ENCODE peak calls at places on chromosomes 11 and 22, in ten cellular contexts. One of them, this sample, is unnamed.

GRCh38 chr11:17599460-17599925 is 52.4 kb downstream of the OTOG start:
- DNase-seq in substantia nigra: no peak
- DNase-seq in IMR-90: no peak
- DNase-seq in right cardiac atrium: no peak
- DNase-seq in epithelial cell of prostate: no peak
- DNase-seq in tibial artery: no peak
- DNase-seq in PC-3: no peak
- DNase-seq in psoas muscle: no peak
- DNase-seq in CD4-positive, alpha-beta T cell: no peak
- DNase-seq in CD8-positive, alpha-beta memory T cell: no peak
- DNase-seq in this sample: no peak

GRCh38 chr11:71580057-71581003 is 2.3 kb downstream of the KRTAP5-11 start:
- DNase-seq in substantia nigra: peak
- DNase-seq in IMR-90: peak
- DNase-seq in right cardiac atrium: no peak
- DNase-seq in epithelial cell of prostate: no peak
- DNase-seq in tibial artery: no peak
- DNase-seq in PC-3: peak
- DNase-seq in psoas muscle: no peak
- DNase-seq in CD4-positive, alpha-beta T cell: no peak
- DNase-seq in CD8-positive, alpha-beta memory T cell: no peak
- DNase-seq in this sample: peak

GRCh38 chr22:29580200-29580810 is 608 bp downstream of the NIPSNAP1 start:
- DNase-seq in substantia nigra: no peak
- DNase-seq in IMR-90: no peak
- DNase-seq in right cardiac atrium: no peak
- DNase-seq in epithelial cell of prostate: no peak
- DNase-seq in tibial artery: no peak
- DNase-seq in PC-3: no peak
- DNase-seq in psoas muscle: no peak
- DNase-seq in CD4-positive, alpha-beta T cell: no peak
- DNase-seq in CD8-positive, alpha-beta memory T cell: no peak
- DNase-seq in this sample: no peak

GRCh38 chr11:93532285-93532789 is 10.9 kb downstream of the SMCO4 start:
- DNase-seq in substantia nigra: no peak
- DNase-seq in IMR-90: peak
- DNase-seq in right cardiac atrium: no peak
- DNase-seq in epithelial cell of prostate: no peak
- DNase-seq in tibial artery: no peak
- DNase-seq in PC-3: no peak
- DNase-seq in psoas muscle: no peak
- DNase-seq in CD4-positive, alpha-beta T cell: no peak
- DNase-seq in CD8-positive, alpha-beta memory T cell: no peak
- DNase-seq in this sample: no peak

GRCh38 chr11:45209480-45209879 is 63.0 kb downstream of the PRDM11 start:
- DNase-seq in substantia nigra: no peak
- DNase-seq in IMR-90: no peak
- DNase-seq in right cardiac atrium: no peak
- DNase-seq in epithelial cell of prostate: no peak
- DNase-seq in tibial artery: no peak
- DNase-seq in PC-3: no peak
- DNase-seq in psoas muscle: no peak
- DNase-seq in CD4-positive, alpha-beta T cell: no peak
- DNase-seq in CD8-positive, alpha-beta memory T cell: no peak
- DNase-seq in this sample: no peak

GRCh38 chr11:40370821-40371616 is 1088.4 kb downstream of the LRRC4C start:
- DNase-seq in substantia nigra: no peak
- DNase-seq in IMR-90: no peak
- DNase-seq in right cardiac atrium: no peak
- DNase-seq in epithelial cell of prostate: no peak
- DNase-seq in tibial artery: no peak
- DNase-seq in PC-3: no peak
- DNase-seq in psoas muscle: no peak
- DNase-seq in CD4-positive, alpha-beta T cell: no peak
- DNase-seq in CD8-positive, alpha-beta memory T cell: no peak
- DNase-seq in this sample: no peak

GRCh38 chr11:22076215-22076930 is 116.5 kb upstream of the ANO5 start:
- DNase-seq in substantia nigra: no peak
- DNase-seq in IMR-90: no peak
- DNase-seq in right cardiac atrium: no peak
- DNase-seq in epithelial cell of prostate: no peak
- DNase-seq in tibial artery: no peak
- DNase-seq in PC-3: no peak
- DNase-seq in psoas muscle: no peak
- DNase-seq in CD4-positive, alpha-beta T cell: no peak
- DNase-seq in CD8-positive, alpha-beta memory T cell: no peak
- DNase-seq in this sample: no peak

GRCh38 chr11:3010521-3011275 is 18.6 kb upstream of the NAP1L4 start:
- DNase-seq in substantia nigra: no peak
- DNase-seq in IMR-90: no peak
- DNase-seq in right cardiac atrium: no peak
- DNase-seq in epithelial cell of prostate: no peak
- DNase-seq in tibial artery: no peak
- DNase-seq in PC-3: no peak
- DNase-seq in psoas muscle: no peak
- DNase-seq in CD4-positive, alpha-beta T cell: no peak
- DNase-seq in CD8-positive, alpha-beta memory T cell: no peak
- DNase-seq in this sample: no peak

GRCh38 chr11:107385361-107385982 is 72.2 kb downstream of the CWF19L2 start:
- DNase-seq in substantia nigra: no peak
- DNase-seq in IMR-90: peak
- DNase-seq in right cardiac atrium: no peak
- DNase-seq in epithelial cell of prostate: peak
- DNase-seq in tibial artery: no peak
- DNase-seq in PC-3: peak
- DNase-seq in psoas muscle: no peak
- DNase-seq in CD4-positive, alpha-beta T cell: no peak
- DNase-seq in CD8-positive, alpha-beta memory T cell: no peak
- DNase-seq in this sample: peak

GRCh38 chr11:123511037-123511870 is 81.2 kb downstream of the GRAMD1B start:
- DNase-seq in substantia nigra: peak
- DNase-seq in IMR-90: peak
- DNase-seq in right cardiac atrium: peak
- DNase-seq in epithelial cell of prostate: peak
- DNase-seq in tibial artery: peak
- DNase-seq in PC-3: peak
- DNase-seq in psoas muscle: peak
- DNase-seq in CD4-positive, alpha-beta T cell: peak
- DNase-seq in CD8-positive, alpha-beta memory T cell: peak
- DNase-seq in this sample: peak

GRCh38 chr22:36296690-36297089 is 43.8 kb downstream of the APOL1 start:
- DNase-seq in substantia nigra: no peak
- DNase-seq in IMR-90: no peak
- DNase-seq in right cardiac atrium: peak
- DNase-seq in epithelial cell of prostate: no peak
- DNase-seq in tibial artery: peak
- DNase-seq in PC-3: no peak
- DNase-seq in psoas muscle: peak
- DNase-seq in CD4-positive, alpha-beta T cell: no peak
- DNase-seq in CD8-positive, alpha-beta memory T cell: no peak
- DNase-seq in this sample: no peak

GRCh38 chr11:79705648-79706047 is 264.8 kb upstream of the TENM4 start:
- DNase-seq in substantia nigra: no peak
- DNase-seq in IMR-90: no peak
- DNase-seq in right cardiac atrium: no peak
- DNase-seq in epithelial cell of prostate: no peak
- DNase-seq in tibial artery: no peak
- DNase-seq in PC-3: no peak
- DNase-seq in psoas muscle: no peak
- DNase-seq in CD4-positive, alpha-beta T cell: no peak
- DNase-seq in CD8-positive, alpha-beta memory T cell: no peak
- DNase-seq in this sample: no peak

GRCh38 chr22:40383905-40384304 is 13.5 kb downstream of the SGSM3 start:
- DNase-seq in substantia nigra: no peak
- DNase-seq in IMR-90: peak
- DNase-seq in right cardiac atrium: no peak
- DNase-seq in epithelial cell of prostate: no peak
- DNase-seq in tibial artery: no peak
- DNase-seq in PC-3: no peak
- DNase-seq in psoas muscle: no peak
- DNase-seq in CD4-positive, alpha-beta T cell: no peak
- DNase-seq in CD8-positive, alpha-beta memory T cell: no peak
- DNase-seq in this sample: no peak

DNA sequence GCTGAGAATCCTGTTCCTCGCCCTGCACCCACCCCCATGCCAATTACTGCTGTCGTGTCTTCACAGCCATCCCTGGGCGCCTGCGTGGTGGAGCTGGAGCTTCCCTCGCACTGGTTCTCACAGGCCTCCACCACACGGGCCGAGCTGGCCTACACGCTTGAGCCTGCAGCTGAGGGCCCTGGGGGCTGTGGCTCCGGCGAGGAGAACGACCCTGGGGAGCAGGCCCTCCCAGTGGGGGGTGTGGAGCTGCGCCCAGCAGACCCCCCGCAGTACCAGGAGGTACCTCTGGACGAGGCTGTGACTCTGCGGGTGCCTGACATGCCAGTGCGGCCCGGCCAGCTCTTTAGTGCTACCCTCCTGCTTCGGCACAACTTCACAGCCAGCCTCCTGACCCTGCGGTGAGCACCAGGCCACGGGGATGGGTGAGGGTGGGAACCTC is 4.3 kb downstream of the TMEM132A start:
- DNase-seq in substantia nigra: no peak
- DNase-seq in IMR-90: no peak
- DNase-seq in right cardiac atrium: no peak
- DNase-seq in epithelial cell of prostate: no peak
- DNase-seq in tibial artery: no peak
- DNase-seq in PC-3: no peak
- DNase-seq in psoas muscle: peak
- DNase-seq in CD4-positive, alpha-beta T cell: no peak
- DNase-seq in CD8-positive, alpha-beta memory T cell: no peak
- DNase-seq in this sample: no peak
- H3K27ac ChIP-seq in substantia nigra: no peak
- H3K27ac ChIP-seq in IMR-90: no peak
- H3K27ac ChIP-seq in right cardiac atrium: no peak
- H3K27ac ChIP-seq in epithelial cell of prostate: no peak
- H3K27ac ChIP-seq in tibial artery: no peak
- H3K27ac ChIP-seq in PC-3: no peak
- H3K27ac ChIP-seq in psoas muscle: no peak
- H3K27ac ChIP-seq in CD4-positive, alpha-beta T cell: no peak
- H3K27ac ChIP-seq in CD8-positive, alpha-beta memory T cell: no peak
- H3K27ac ChIP-seq in this sample: no peak

DNA sequence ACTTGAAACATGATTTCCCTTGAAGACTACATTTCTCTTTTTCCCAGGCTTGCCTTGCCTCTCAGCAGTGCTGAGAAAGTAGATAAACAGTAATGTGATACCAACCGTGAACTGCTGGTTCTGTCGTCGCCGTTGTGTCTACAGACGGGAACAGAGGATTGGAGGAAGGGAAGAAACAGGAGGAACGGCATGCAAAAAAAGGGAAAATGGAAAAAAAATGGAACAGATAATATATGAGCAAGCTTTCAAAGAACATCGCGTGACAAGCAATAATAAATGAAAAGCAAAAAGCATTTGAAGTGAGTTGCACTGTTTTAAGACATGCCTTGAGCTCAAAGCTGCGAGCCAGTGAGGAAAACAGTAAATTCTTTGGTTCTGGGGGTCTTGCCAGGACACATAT is 305.9 kb downstream of the CADM1 start:
- DNase-seq in substantia nigra: no peak
- DNase-seq in IMR-90: peak
- DNase-seq in right cardiac atrium: no peak
- DNase-seq in epithelial cell of prostate: no peak
- DNase-seq in tibial artery: no peak
- DNase-seq in PC-3: no peak
- DNase-seq in psoas muscle: no peak
- DNase-seq in CD4-positive, alpha-beta T cell: no peak
- DNase-seq in CD8-positive, alpha-beta memory T cell: no peak
- DNase-seq in this sample: no peak
- H3K27ac ChIP-seq in substantia nigra: no peak
- H3K27ac ChIP-seq in IMR-90: no peak
- H3K27ac ChIP-seq in right cardiac atrium: no peak
- H3K27ac ChIP-seq in epithelial cell of prostate: no peak
- H3K27ac ChIP-seq in tibial artery: no peak
- H3K27ac ChIP-seq in PC-3: no peak
- H3K27ac ChIP-seq in psoas muscle: peak
- H3K27ac ChIP-seq in CD4-positive, alpha-beta T cell: no peak
- H3K27ac ChIP-seq in CD8-positive, alpha-beta memory T cell: no peak
- H3K27ac ChIP-seq in this sample: no peak

GRCh38 chr22:25119609-25120008 is 80.0 kb upstream of the CRYBB3 start:
- DNase-seq in substantia nigra: no peak
- DNase-seq in IMR-90: no peak
- DNase-seq in right cardiac atrium: no peak
- DNase-seq in epithelial cell of prostate: no peak
- DNase-seq in tibial artery: no peak
- DNase-seq in PC-3: no peak
- DNase-seq in psoas muscle: no peak
- DNase-seq in CD4-positive, alpha-beta T cell: no peak
- DNase-seq in CD8-positive, alpha-beta memory T cell: no peak
- DNase-seq in this sample: no peak
- H3K27ac ChIP-seq in substantia nigra: no peak
- H3K27ac ChIP-seq in IMR-90: no peak
- H3K27ac ChIP-seq in right cardiac atrium: peak
- H3K27ac ChIP-seq in epithelial cell of prostate: peak
- H3K27ac ChIP-seq in tibial artery: peak
- H3K27ac ChIP-seq in PC-3: peak
- H3K27ac ChIP-seq in psoas muscle: peak
- H3K27ac ChIP-seq in CD4-positive, alpha-beta T cell: no peak
- H3K27ac ChIP-seq in CD8-positive, alpha-beta memory T cell: no peak
- H3K27ac ChIP-seq in this sample: peak

GRCh38 chr11:33161120-33162005 is at the start of gene CSTF3:
- DNase-seq in substantia nigra: peak
- DNase-seq in IMR-90: peak
- DNase-seq in right cardiac atrium: peak
- DNase-seq in epithelial cell of prostate: peak
- DNase-seq in tibial artery: peak
- DNase-seq in PC-3: peak
- DNase-seq in psoas muscle: peak
- DNase-seq in CD4-positive, alpha-beta T cell: peak
- DNase-seq in CD8-positive, alpha-beta memory T cell: peak
- DNase-seq in this sample: peak
- H3K27ac ChIP-seq in substantia nigra: peak
- H3K27ac ChIP-seq in IMR-90: peak
- H3K27ac ChIP-seq in right cardiac atrium: peak
- H3K27ac ChIP-seq in epithelial cell of prostate: peak
- H3K27ac ChIP-seq in tibial artery: peak
- H3K27ac ChIP-seq in PC-3: peak
- H3K27ac ChIP-seq in psoas muscle: peak
- H3K27ac ChIP-seq in CD4-positive, alpha-beta T cell: peak
- H3K27ac ChIP-seq in CD8-positive, alpha-beta memory T cell: peak
- H3K27ac ChIP-seq in this sample: peak

DNA sequence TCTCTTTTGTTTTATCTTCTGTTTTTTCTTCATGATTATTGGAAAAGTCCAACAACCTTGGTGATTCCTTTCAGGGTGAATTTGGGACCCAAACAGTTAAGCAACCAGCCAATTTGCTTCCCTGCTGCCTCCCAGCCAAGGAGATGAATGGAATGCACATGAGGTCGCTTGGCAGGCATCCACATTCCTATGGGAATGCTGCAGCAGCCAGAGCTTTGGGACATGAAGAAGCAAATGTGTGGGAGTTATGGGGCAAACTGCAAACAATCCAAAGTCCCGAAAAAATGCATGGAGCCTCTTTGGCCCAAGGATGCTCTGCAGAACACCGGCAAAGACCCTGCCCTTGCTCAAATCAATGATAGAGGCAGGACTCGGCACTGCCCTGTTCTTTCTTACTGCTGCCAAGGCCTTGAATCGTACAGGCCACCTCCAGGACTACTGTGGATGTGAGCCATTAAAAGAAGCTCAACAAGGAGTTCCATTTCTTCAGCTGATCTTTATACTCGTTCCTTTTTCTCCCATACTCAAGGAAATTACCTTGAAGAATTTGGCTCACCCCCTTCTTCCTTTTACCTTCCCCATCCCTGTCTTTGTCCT is 117.3 kb upstream of the TEAD1 start:
- DNase-seq in substantia nigra: no peak
- DNase-seq in IMR-90: peak
- DNase-seq in right cardiac atrium: peak
- DNase-seq in epithelial cell of prostate: no peak
- DNase-seq in tibial artery: peak
- DNase-seq in PC-3: peak
- DNase-seq in psoas muscle: peak
- DNase-seq in CD4-positive, alpha-beta T cell: no peak
- DNase-seq in CD8-positive, alpha-beta memory T cell: no peak
- DNase-seq in this sample: peak
- H3K27ac ChIP-seq in substantia nigra: no peak
- H3K27ac ChIP-seq in IMR-90: peak
- H3K27ac ChIP-seq in right cardiac atrium: peak
- H3K27ac ChIP-seq in epithelial cell of prostate: no peak
- H3K27ac ChIP-seq in tibial artery: no peak
- H3K27ac ChIP-seq in PC-3: no peak
- H3K27ac ChIP-seq in psoas muscle: no peak
- H3K27ac ChIP-seq in CD4-positive, alpha-beta T cell: no peak
- H3K27ac ChIP-seq in CD8-positive, alpha-beta memory T cell: no peak
- H3K27ac ChIP-seq in this sample: peak

This sample was measured in RWPE1.